ENCODE peak calls at places on chromosomes 6 and 20, in four cellular contexts. G is neuronal stem cell, J is H9, F is mesenchymal stem cell. C is an unnamed sample.

GRCh38 chr6:129713806-129714338 is 3.9 kb upstream of the ARHGAP18 start:
- DNase-seq in G (no peak), J (no peak), F (no peak), C (no peak)

GRCh38 chr6:108846628-108847027 is 1.6 kb upstream of the ARMC2 start:
- DNase-seq in F (no peak), G (no peak), J (no peak), C (no peak)

GRCh38 chr6:79077680-79078056 is 386 bp downstream of the PHIP start:
- DNase-seq in J (no peak), G (no peak), F (no peak), C (no peak)

GRCh38 chr20:4068708-4069107 is 53.4 kb upstream of the RNF24 start:
- DNase-seq in G (no peak), F (no peak), J (no peak), C (no peak)

GRCh38 chr20:36313936-36314335 is 7.8 kb downstream of the DLGAP4 start:
- DNase-seq in F (no peak), J (no peak), G (no peak), C (no peak)

GRCh38 chr6:12280458-12280857 is 9.7 kb upstream of the EDN1 start:
- DNase-seq in F (peak; percentile 53), J (no peak), G (no peak), C (peak; percentile 59)

GRCh38 chr20:62219101-62219991 is 732 bp downstream of the HRH3 start:
- DNase-seq in J (peak; percentile 56), G (no peak), F (peak; percentile 6), C (no peak)

GRCh38 chr6:79777713-79778579 is 146.8 kb downstream of the SH3BGRL2 start:
- DNase-seq in F (peak; percentile 75), G (peak; percentile 57), J (peak; percentile 92), C (peak; percentile 47)

GRCh38 chr6:157716553-157716952 is 106.5 kb upstream of the SNX9 start:
- DNase-seq in J (no peak), F (no peak), G (no peak), C (no peak)

GRCh38 chr20:47360207-47360488 is 3.6 kb upstream of the ZMYND8 start:
- DNase-seq in J (no peak), F (peak; percentile 92), G (no peak), C (peak; percentile 64)

GRCh38 chr6:147666254-147666653 is 157.8 kb downstream of the SAMD5 start:
- DNase-seq in J (no peak), G (no peak), F (no peak), C (no peak)

GRCh38 chr20:48210111-48211029 is 425.1 kb upstream of the SULF2 start:
- DNase-seq in G (no peak), J (no peak), F (no peak), C (no peak)

GRCh38 chr6:83258517-83258916 is 65.4 kb downstream of the RWDD2A start:
- DNase-seq in J (no peak), F (peak; percentile 19), G (no peak), C (no peak)

GRCh38 chr6:110656492-110656891 is 158.8 kb downstream of the CDK19 start:
- DNase-seq in F (no peak), J (no peak), G (no peak), C (no peak)

GRCh38 chr6:141874930-141875602 is 257.7 kb upstream of the GJE1 start:
- DNase-seq in F (peak; percentile 51), J (no peak), G (no peak), C (peak; percentile 34)

GRCh38 chr6:82436740-82437139 is 73.1 kb downstream of the TPBG start:
- DNase-seq in J (no peak), G (no peak), F (no peak), C (no peak)

DNA sequence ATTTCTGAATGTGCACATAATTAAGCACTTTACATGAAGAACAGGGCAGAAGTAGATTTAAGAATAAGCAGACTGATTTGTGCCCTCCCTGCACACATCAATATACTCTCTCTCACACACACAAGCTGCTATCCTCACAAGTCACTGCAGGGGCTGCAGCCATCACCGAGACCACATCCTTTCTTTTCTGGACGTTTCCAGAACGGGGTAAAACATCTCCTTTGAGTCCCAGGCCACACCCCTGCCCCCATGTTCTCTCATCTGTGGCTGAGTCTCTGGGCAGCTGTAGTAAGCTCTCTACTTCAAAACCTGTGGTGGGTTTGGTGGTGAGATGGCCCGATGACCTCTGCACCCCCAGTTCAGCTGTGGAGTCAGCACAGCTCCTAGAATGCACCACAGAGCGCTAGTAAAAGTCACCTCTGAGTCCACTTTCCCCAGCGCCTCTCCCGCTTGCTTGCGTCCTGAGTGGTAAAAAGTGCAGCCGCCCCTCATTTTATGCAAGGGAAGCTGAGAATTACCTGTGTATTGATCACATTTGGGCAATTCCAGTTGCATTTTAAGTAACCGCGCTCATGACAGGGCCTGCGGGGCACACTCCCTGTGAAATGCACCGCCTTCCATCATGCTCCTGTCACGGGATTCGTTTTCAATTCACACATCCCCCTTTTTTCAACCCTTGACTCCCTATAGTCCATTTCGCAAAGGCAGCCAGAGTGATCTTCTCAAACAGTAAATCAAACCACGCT is 115.5 kb downstream of the NFATC2 start:
- DNase-seq in F (no peak), G (no peak), J (no peak), C (no peak)
- H3K14ac ChIP-seq in F (no peak overlapping the region), G (no peak overlapping the region), J (no peak overlapping the region), C (no peak overlapping the region)

GRCh38 chr6:17280552-17281090 is 540 bp upstream of the RBM24 start:
- DNase-seq in J (peak; percentile 75), F (peak; percentile 63), G (peak; percentile 57), C (no peak)
- H3K14ac ChIP-seq in J (no peak overlapping the region), F (no peak overlapping the region), G (no peak overlapping the region), C (no peak overlapping the region)

GRCh38 chr6:3439961-3440360 is 16.9 kb downstream of the SLC22A23 start:
- DNase-seq in G (no peak), F (no peak), J (no peak), C (no peak)

GRCh38 chr6:3443221-3443515 is 13.7 kb downstream of the SLC22A23 start:
- DNase-seq in F (no peak), J (no peak), G (no peak), C (no peak)

GRCh38 chr6:3442444-3443220 is 14.2 kb downstream of the SLC22A23 start:
- DNase-seq in G (no peak), J (no peak), F (peak; percentile 67), C (peak; percentile 76)

GRCh38 chr6:3440911-3441310 is 15.9 kb downstream of the SLC22A23 start:
- DNase-seq in F (no peak), J (no peak), G (no peak), C (no peak)

GRCh38 chr6:3438190-3439167 is 18.4 kb downstream of the SLC22A23 start:
- DNase-seq in F (peak; percentile 92), J (no peak), G (no peak), C (peak; percentile 94)
- H3K14ac ChIP-seq in F (no peak overlapping the region), J (peak overlapping the region; percentile 53), G (peak overlapping the region; percentile 26), C (peak overlapping the region; percentile 28)

GRCh38 chr6:31172973-31173384 is 2.5 kb upstream of the POU5F1 start:
- DNase-seq in G (no peak), J (peak; percentile 96), F (no peak), C (no peak)
- H3K14ac ChIP-seq in G (no peak overlapping the region), J (peak overlapping the region; percentile 53), F (no peak overlapping the region), C (no peak overlapping the region)

DNA sequence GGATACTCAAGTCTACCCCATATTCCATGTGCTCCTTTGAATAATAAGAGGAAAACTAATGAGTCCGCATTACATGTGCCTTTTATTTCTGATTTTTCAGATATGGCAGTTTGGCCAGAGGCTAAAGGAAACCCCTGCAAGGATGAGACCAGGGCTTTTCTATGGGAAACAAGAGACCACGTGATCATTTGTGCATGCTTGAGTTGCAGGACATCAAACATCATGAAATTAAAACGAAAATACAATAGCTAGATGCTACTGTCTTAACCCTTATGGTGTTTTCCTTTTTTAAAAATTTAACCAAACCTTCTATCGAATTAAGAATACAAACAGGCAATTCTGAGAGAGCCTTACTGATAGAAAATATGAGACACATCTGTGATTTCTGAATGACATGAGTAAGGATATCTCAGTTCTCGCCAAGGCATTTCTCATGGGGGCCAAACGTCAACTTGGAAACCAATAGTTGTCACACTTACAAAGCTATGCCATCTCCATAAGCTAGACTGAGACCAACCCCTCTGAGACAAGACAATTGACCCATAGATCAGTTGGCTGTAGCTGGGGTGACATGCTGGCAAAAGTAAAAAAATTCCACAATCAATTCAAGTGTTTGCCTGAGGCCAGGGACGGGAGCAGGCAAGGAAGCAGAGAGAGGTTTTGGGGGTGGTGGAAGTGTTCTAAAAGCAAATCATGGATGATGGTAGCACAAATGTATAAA is 52.8 kb downstream of the RIPOR2 start:
- DNase-seq in G (no peak), J (no peak), F (no peak), C (no peak)
- H3K14ac ChIP-seq in G (no peak overlapping the region), J (no peak overlapping the region), F (no peak overlapping the region), C (peak overlapping the region; percentile 93)

DNA sequence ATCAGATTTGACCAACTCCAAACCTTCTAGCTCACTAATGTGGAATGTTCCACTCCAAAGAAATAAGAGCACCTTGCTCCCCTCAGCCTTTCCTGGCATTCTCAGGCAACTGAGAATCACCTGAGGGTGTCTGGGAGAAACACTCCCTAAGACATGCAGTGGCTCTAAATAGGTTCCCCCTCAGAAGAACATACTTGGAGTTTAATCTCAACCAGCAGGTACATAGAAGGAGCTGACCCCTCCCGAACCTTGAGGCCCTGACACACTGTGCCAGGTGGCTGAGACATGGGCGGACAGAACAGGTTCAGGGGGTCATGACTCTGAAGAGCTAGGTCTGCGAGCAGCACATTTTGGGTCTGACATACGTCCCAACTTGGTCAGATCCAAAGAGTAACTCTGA is 107.6 kb upstream of the MAP3K4 start:
- DNase-seq in F (no peak), J (no peak), G (no peak), C (no peak)
- H3K14ac ChIP-seq in F (no peak overlapping the region), J (peak overlapping the region; percentile 8), G (no peak overlapping the region), C (no peak overlapping the region)

DNA sequence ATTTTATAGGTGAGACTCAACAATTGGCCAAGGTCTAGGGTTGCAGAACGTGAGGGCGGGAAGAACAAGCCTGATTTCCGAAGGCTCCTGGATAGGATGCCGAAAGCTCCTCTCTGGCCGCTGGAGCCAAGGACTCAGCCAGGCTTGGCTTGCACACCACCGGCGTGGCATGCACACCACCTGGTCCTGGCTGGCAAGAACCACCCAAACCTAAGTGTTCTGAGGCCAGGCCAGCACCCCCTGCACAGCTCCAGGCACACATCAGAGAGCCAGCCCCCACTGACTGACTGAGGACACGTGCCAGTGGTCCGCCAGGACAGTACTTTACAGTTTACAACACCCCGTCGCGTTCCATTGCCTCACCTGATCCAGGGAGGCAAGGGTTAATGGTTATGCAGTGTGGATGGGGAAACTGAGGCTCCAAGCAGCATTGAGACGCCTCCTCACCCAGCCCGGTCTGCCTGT is 414 bp downstream of the TGM2 start:
- DNase-seq in F (no peak), G (no peak), J (no peak), C (no peak)
- H3K14ac ChIP-seq in F (peak overlapping the region; percentile 30), G (peak overlapping the region; percentile 3), J (no peak overlapping the region), C (peak overlapping the region; percentile 98)

GRCh38 chr6:41779336-41779735 is 364 bp downstream of the FRS3 start:
- DNase-seq in J (no peak), G (no peak), F (peak; percentile 8), C (no peak)

GRCh38 chr6:41777886-41778285 is 1.8 kb downstream of the FRS3 start:
- DNase-seq in G (no peak), J (no peak), F (no peak), C (no peak)

GRCh38 chr6:41780623-41781301 is at the start of gene PRICKLE4:
- DNase-seq in G (peak; percentile 36), J (no peak), F (peak; percentile 30), C (no peak)

GRCh38 chr6:41779793-41780622 is at the start of gene FRS3:
- DNase-seq in J (peak; percentile 97), G (peak; percentile 99), F (peak; percentile 91), C (peak; percentile 92)

GRCh38 chr6:41778895-41779294 is 805 bp downstream of the FRS3 start:
- DNase-seq in F (no peak), J (no peak), G (no peak), C (no peak)
- H3K14ac ChIP-seq in F (no peak overlapping the region), J (no peak overlapping the region), G (peak overlapping the region; percentile 60), C (peak overlapping the region; percentile 44)

C was measured in IMR-90.